ENCODE peak calls at places on chromosomes 4 and X, in five cellular contexts. H, L, X, U and P are unnamed samples.

GRCh38 chr4:41157009-41157408 is 57.3 kb downstream of the APBB2 start:
- DNase-seq in L (no peak), H (no peak), U (no peak), X (no peak), P (no peak)

GRCh38 chr4:25439913-25440477 is 62.9 kb downstream of the ANAPC4 start:
- DNase-seq in H (peak), X (peak), L (peak), U (no peak), P (peak)

GRCh38 chr4:85833311-85833710 is 358.4 kb downstream of the ARHGAP24 start:
- DNase-seq in H (no peak), U (no peak), X (no peak), L (no peak), P (no peak)

GRCh38 chrX:18674788-18675735 is 3.2 kb upstream of the RS1 start:
- DNase-seq in X (peak), L (peak), U (peak), H (peak), P (peak)

GRCh38 chr4:87375719-87376291 is 15.2 kb downstream of the HSD17B11 start:
- DNase-seq in L (peak), U (no peak), H (peak), X (peak), P (peak)

GRCh38 chr4:100880012-100880411 is 362.2 kb upstream of the EMCN start:
- DNase-seq in L (no peak), H (peak), X (no peak), U (no peak), P (no peak)

GRCh38 chr4:116688536-116688935 is 396.8 kb downstream of the TRAM1L1 start:
- DNase-seq in L (no peak), H (no peak), U (no peak), X (no peak), P (no peak)

GRCh38 chr4:17468638-17469221 is 43.2 kb downstream of the QDPR start:
- DNase-seq in H (peak), L (no peak), X (peak), U (no peak), P (peak)

GRCh38 chr4:40897557-40898203 is 147.9 kb downstream of the NSUN7 start:
- DNase-seq in L (peak), U (peak), X (peak), H (peak), P (peak)

GRCh38 chr4:40423735-40424134 is 88.6 kb downstream of the CHRNA9 start:
- DNase-seq in H (peak), X (peak), L (no peak), U (no peak), P (peak)

GRCh38 chrX:130055899-130056298 is 54.4 kb downstream of the ELF4 start:
- DNase-seq in X (no peak), U (no peak), H (no peak), L (no peak), P (no peak)

GRCh38 chr4:76300012-76300411 is 6.5 kb upstream of the STBD1 start:
- DNase-seq in H (no peak), U (no peak), L (no peak), X (no peak), P (no peak)

GRCh38 chr4:108628411-108628810 is 8.0 kb downstream of the RPL34 start:
- DNase-seq in H (peak), U (no peak), X (peak), L (no peak), P (peak)

GRCh38 chrX:67544871-67545771 is 1.3 kb downstream of the AR start:
- DNase-seq in H (peak), L (no peak), X (peak), U (peak), P (peak)

GRCh38 chrX:50067435-50068292 is 133.1 kb downstream of the AKAP4 start:
- DNase-seq in U (no peak), H (peak), L (peak), X (no peak), P (no peak)

GRCh38 chr4:100060765-100061416 is 110.8 kb upstream of the H2AZ1 start:
- DNase-seq in X (no peak), L (no peak), U (no peak), H (no peak), P (no peak)

GRCh38 chr4:73763877-73764276 is 23.5 kb downstream of the CXCL8 start:
- DNase-seq in U (no peak), L (no peak), H (no peak), X (no peak), P (no peak)

GRCh38 chr4:166538491-166539005 is 665.5 kb downstream of the TLL1 start:
- DNase-seq in H (peak), U (no peak), X (no peak), L (no peak), P (no peak)

GRCh38 chr4:71570492-71570891 is 213.4 kb downstream of the GC start:
- DNase-seq in X (no peak), H (peak), L (no peak), U (no peak), P (no peak)

GRCh38 chrX:22634751-22635150 is 362.0 kb downstream of the CBLL2 start:
- DNase-seq in L (no peak), X (peak), U (no peak), H (peak), P (peak)

GRCh38 chr4:141134051-141134450 is 782 bp upstream of the RNF150 start:
- DNase-seq in L (no peak), H (peak), X (peak), U (no peak), P (peak)

GRCh38 chrX:6226646-6227444 is 1.8 kb downstream of the NLGN4X start:
- DNase-seq in H (peak), L (no peak), X (no peak), U (peak), P (no peak)

GRCh38 chr4:113499696-113500095 is 261.8 kb downstream of the CAMK2D start:
- DNase-seq in U (no peak), X (peak), H (peak), L (no peak), P (peak)

GRCh38 chr4:29277381-29277780 is 1442.8 kb upstream of the PCDH7 start:
- DNase-seq in H (peak), X (no peak), U (no peak), L (no peak), P (peak)

GRCh38 chrX:19512961-19513360 is 2.3 kb downstream of the MAP3K15 start:
- DNase-seq in X (no peak), U (no peak), H (no peak), L (no peak), P (no peak)

GRCh38 chrX:71659342-71659741 is 8.0 kb upstream of the LOC101059915 start:
- DNase-seq in L (no peak), U (no peak), H (no peak), X (no peak), P (no peak)

GRCh38 chr4:177480796-177481195 is 38.6 kb upstream of the AGA start:
- DNase-seq in U (no peak), X (peak), L (no peak), H (peak), P (peak)

GRCh38 chrX:13793897-13794296 is 23.0 kb downstream of the GPM6B start:
- DNase-seq in U (no peak), H (no peak), L (no peak), X (no peak), P (no peak)

GRCh38 chrX:13794417-13794816 is 22.5 kb downstream of the GPM6B start:
- DNase-seq in U (no peak), X (no peak), L (no peak), H (no peak), P (no peak)

GRCh38 chrX:13803116-13803515 is 13.8 kb downstream of the GPM6B start:
- DNase-seq in H (no peak), U (no peak), L (no peak), X (no peak), P (no peak)

GRCh38 chrX:13798184-13798583 is 18.7 kb downstream of the GPM6B start:
- DNase-seq in L (no peak), U (no peak), X (no peak), H (no peak), P (no peak)

DNA sequence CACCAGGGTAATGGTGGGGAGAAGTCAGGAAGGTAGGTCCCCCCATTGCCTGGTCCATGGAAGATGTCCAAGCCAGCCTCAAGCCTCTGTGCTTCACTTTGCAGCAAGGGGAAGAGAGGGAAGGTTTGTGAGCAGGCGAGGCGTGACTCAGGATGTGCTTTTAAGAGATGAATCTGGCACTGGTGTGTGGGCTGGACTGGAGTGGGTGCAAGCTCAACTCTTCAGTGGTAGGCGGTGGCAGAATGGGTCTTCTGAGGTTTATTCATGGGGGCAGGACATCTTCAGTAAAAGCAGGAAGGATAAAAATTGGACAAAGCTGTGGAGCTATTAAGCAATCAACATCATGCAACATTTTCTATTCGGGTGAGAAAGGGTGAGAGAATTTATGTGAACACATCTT is 19.4 kb downstream of the GPM6B start:
- DNase-seq in L (no peak), X (no peak), H (no peak), U (no peak), P (no peak)
- H3K9ac ChIP-seq in L (no peak), X (no peak), H (no peak), U (no peak), P (no peak)

GRCh38 chrX:68830486-68831404 is 1.9 kb downstream of the EFNB1 start:
- DNase-seq in X (no peak), U (no peak), H (no peak), L (peak), P (peak)
- H3K4me3 ChIP-seq in X (peak), U (peak), H (peak), L (peak), P (peak)

DNA sequence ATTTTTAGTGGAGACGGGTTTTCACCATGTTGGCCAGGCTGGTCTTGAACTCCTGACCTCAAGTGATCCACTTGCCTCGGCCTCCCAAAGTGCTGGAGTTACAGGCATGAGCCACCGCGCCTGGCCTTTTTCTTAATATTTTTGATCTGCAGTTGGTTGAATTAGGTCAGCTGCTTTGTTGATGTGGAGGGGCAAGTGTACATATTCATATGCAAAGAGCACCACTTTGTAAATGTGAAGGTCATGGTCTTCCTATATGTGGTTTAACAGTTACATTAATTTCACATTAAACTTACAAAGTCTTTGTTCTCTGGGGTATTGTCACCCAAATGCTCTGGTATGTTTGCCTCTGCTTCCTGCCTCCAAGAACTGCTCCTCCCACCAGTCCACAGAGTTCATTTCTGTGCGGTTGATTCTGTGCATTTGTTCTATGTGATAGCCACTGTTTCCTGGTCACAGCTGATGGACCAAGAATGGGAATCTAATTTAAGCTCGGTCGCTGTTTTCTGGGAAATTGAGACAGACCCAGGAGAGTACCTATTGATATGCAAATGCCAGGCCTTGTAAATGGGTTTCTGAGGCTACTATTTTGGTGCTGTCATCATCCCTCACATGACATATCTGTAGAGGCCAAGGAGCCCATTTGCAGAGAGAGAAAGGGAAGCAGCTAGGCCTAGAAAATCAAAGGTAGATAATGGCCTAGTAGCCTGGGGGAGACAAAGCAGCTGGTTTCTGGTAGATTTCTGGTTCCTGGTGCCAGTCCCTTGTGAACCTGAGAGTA is 27.0 kb upstream of the HPSE start:
- DNase-seq in H (peak), X (no peak), L (no peak), U (no peak), P (no peak)
- H3K9ac ChIP-seq in H (no peak), X (no peak), L (no peak), U (no peak), P (peak)

DNA sequence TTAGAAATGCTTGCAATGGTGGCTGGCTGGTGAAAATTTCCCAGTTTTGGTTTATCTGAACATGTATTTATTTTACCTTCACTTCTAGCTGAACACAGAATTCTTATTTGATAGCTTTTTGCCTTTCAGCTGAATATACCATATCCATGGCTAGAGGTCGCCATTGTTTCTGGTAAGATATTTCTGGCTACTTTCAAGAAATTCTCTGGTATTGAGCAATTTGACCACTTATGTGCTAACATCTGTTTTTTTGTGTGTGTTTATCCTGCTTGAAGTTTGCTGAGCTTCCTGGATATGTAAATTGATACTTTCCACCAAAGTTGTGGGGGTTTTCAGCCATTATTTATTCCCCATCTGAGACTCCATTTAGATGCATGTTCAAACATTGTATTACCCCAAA is 75.4 kb downstream of the FBXW7 start:
- DNase-seq in H (peak), X (peak), U (no peak), L (no peak), P (peak)
- H3K4me3 ChIP-seq in H (no peak), X (no peak), U (no peak), L (no peak), P (no peak)

GRCh38 chrX:41722816-41723215 is 1.2 kb upstream of the GPR82 start:
- DNase-seq in H (peak), U (no peak), X (peak), L (no peak), P (peak)

GRCh38 chrX:41722220-41722619 is 1.8 kb upstream of the GPR82 start:
- DNase-seq in U (no peak), H (no peak), L (no peak), X (no peak), P (no peak)

GRCh38 chrX:41723305-41723704 is 676 bp upstream of the GPR82 start:
- DNase-seq in L (no peak), H (no peak), X (peak), U (no peak), P (peak)

GRCh38 chrX:41721590-41721989 is 2.4 kb upstream of the GPR82 start:
- DNase-seq in U (no peak), L (no peak), X (no peak), H (no peak), P (no peak)

GRCh38 chrX:41723821-41724220 is at the start of gene GPR82:
- DNase-seq in L (no peak), U (no peak), X (no peak), H (no peak), P (no peak)
- H3K9ac ChIP-seq in L (no peak), U (no peak), X (no peak), H (no peak), P (peak)

GRCh38 chr4:121155893-121156292 is 8.2 kb downstream of the TNIP3 start:
- DNase-seq in U (no peak), H (peak), X (peak), L (no peak), P (peak)

GRCh38 chr4:121154103-121154515 is 10.0 kb downstream of the TNIP3 start:
- DNase-seq in X (no peak), L (no peak), U (no peak), H (no peak), P (no peak)

DNA sequence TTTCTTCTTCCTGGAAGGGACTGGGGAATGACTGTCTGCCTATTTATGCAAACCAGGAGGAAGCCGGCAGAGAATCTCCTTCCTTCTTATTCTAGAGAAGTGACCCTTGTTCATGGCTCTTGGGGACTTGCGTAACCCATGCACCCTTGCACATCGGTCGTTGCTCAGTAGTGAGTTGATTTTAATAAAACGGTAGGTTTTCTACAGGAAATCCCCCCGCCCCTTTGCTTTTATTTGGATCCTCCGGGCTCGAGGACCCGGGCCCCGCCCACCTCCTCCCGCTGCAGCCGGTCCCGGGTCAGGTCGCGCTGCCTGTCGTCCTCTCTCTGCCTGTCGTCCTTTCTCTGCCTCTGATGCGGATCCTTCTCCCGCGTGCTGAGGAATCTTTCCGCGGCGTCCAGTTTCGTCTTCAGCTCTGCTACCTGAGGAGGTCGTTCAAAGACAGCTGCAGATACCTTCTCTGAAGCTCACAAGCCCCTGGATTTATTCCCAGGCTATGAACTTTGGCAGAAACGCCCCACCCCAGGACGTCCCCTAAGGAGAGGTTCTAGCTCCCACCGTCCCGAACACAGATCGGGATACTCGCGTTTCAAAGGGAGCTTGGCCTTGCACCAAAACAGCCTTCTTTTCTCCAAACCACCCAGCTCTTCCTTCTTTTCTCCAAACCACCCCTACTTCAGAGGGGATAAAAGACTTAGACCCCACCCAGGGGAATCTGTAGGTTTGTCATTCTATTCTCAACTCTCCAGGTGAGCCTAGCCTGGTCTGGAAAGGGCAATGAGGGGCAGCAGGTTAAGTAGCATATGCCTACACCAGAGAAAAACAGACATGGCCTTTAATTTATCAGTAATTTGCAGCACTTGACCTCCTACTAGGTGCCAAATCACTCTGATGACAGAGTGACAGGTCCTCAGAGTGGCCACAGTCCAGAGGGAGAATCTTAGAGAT is 7.0 kb downstream of the TNIP3 start:
- DNase-seq in X (peak), L (peak), H (peak), U (peak), P (peak)
- H3K4me3 ChIP-seq in X (peak), L (peak), H (peak), U (peak), P (peak)

GRCh38 chr4:2714918-2715317 is 41.2 kb downstream of the TNIP2 start:
- DNase-seq in L (no peak), X (no peak), U (no peak), H (no peak), P (peak)

GRCh38 chr4:2715426-2715825 is 40.7 kb downstream of the TNIP2 start:
- DNase-seq in U (no peak), H (no peak), L (no peak), X (no peak), P (no peak)

GRCh38 chr4:2712261-2712842 is 43.8 kb downstream of the TNIP2 start:
- DNase-seq in U (no peak), X (peak), H (peak), L (no peak), P (no peak)

GRCh38 chr4:2713337-2713736 is 42.8 kb downstream of the TNIP2 start:
- DNase-seq in H (no peak), U (no peak), X (no peak), L (no peak), P (no peak)

DNA sequence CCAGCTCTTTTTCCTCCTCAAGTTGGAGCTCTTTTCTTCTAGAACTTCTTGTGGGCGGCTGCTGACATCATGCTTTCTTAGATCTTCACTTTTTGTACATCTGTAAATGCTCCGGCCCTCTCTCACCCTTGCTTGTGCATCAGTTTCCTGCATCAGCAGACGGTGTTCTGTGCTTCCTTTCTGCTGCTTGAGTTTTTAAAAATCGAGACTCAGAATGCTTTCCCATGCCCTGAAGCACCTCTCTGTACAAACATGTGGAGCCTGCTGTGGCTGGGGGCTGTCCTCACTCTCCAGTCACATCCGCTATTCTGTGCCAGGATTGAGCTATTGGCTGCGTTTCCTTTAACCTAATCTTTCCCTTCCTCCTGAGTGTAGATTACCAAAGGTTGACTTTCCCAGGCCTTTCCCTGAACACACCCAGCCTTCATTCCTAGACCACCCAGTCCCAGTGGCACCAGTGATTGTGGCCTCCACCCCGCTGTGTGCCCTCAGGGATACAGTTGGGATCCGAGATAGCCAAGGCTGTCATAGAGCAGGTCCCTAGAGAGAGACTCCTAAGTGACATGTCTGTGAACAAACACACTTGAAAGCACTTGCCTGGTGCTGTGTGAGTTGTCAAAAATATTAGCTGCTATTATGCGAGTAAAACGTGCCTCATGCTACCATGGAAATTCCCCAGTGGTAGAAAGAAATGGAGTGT is 41.9 kb downstream of the TNIP2 start:
- DNase-seq in U (no peak), H (peak), L (no peak), X (peak), P (peak)
- H3K9ac ChIP-seq in U (peak), H (no peak), L (no peak), X (peak), P (peak)